ENCODE peak calls at places on chromosomes 2 and 18, in eight cellular contexts. L, G, I, P, X, Q, D and T are unnamed samples.

GRCh38 chr18:48800877-48801727 is 149.7 kb downstream of the SMAD7 start:
- DNase-seq in L (peak), G (peak), I (no peak), P (no peak), X (no peak), Q (peak), D (no peak), T (peak)

GRCh38 chr18:5214583-5215351 is 17.7 kb upstream of the AKAIN1 start:
- DNase-seq in L (no peak), G (no peak), I (no peak), P (no peak), X (no peak), Q (no peak), D (no peak), T (no peak)

GRCh38 chr2:8753609-8754008 is 71.8 kb downstream of the ID2 start:
- DNase-seq in L (no peak), G (no peak), I (no peak), P (no peak), X (no peak), Q (no peak), D (no peak), T (peak)

GRCh38 chr2:1990151-1990589 is 245.9 kb upstream of the PXDN start:
- DNase-seq in L (no peak), G (no peak), I (no peak), P (no peak), X (no peak), Q (no peak), D (no peak), T (no peak)

GRCh38 chr2:174106736-174107135 is 141.6 kb upstream of the SP3 start:
- DNase-seq in L (no peak), G (no peak), I (no peak), P (no peak), X (no peak), Q (no peak), D (no peak), T (no peak)

GRCh38 chr2:109133746-109134145 is 4.7 kb downstream of the SH3RF3 start:
- DNase-seq in L (peak), G (no peak), I (no peak), P (no peak), X (no peak), Q (no peak), D (no peak), T (no peak)

GRCh38 chr2:10517351-10518043 is 69.4 kb upstream of the ODC1 start:
- DNase-seq in L (no peak), G (no peak), I (no peak), P (no peak), X (no peak), Q (no peak), D (no peak), T (no peak)

GRCh38 chr18:78986018-78986481 is 6.4 kb downstream of the SALL3 start:
- DNase-seq in L (no peak), G (no peak), I (peak), P (peak), X (peak), Q (no peak), D (peak), T (no peak)

GRCh38 chr18:3340015-3340681 is 78.2 kb downstream of the MYL12B start:
- DNase-seq in L (no peak), G (no peak), I (no peak), P (no peak), X (no peak), Q (no peak), D (no peak), T (no peak)

GRCh38 chr18:59639136-59639535 is 58.1 kb downstream of the CCBE1 start:
- DNase-seq in L (no peak), G (no peak), I (no peak), P (no peak), X (no peak), Q (no peak), D (no peak), T (no peak)

GRCh38 chr2:24015562-24016375 is 5.9 kb downstream of the MFSD2B start:
- DNase-seq in L (no peak), G (no peak), I (peak), P (no peak), X (peak), Q (no peak), D (no peak), T (no peak)

GRCh38 chr18:36441426-36441870 is 143.9 kb downstream of the FHOD3 start:
- DNase-seq in L (no peak), G (no peak), I (peak), P (no peak), X (no peak), Q (no peak), D (no peak), T (no peak)

GRCh38 chr2:42545023-42545713 is 23.3 kb upstream of the MTA3 start:
- DNase-seq in L (no peak), G (no peak), I (no peak), P (no peak), X (no peak), Q (no peak), D (no peak), T (no peak)
- H3K4me3 ChIP-seq in L (no peak), G (no peak), I (no peak), P (no peak), X (no peak), Q (no peak), D (no peak), T (no peak)

GRCh38 chr18:54269924-54270844 is 867 bp downstream of the POLI start:
- DNase-seq in L (peak), G (no peak), I (peak), P (peak), X (peak), Q (peak), D (peak), T (peak)
- TF ChIP-seq CTCF in L (peak), G (peak), I (peak), P (peak), X (peak), Q (peak), D (peak), T (peak)

GRCh38 chr18:23618862-23619387 is 32.6 kb upstream of the NPC1 start:
- DNase-seq in L (no peak), G (no peak), I (no peak), P (no peak), X (peak), Q (no peak), D (no peak), T (peak)
- H3K4me3 ChIP-seq in L (peak), G (peak), I (peak), P (no peak), X (no peak), Q (peak), D (peak), T (peak)

GRCh38 chr2:127865926-127866325 is 8.0 kb upstream of the POLR2D start:
- DNase-seq in L (no peak), G (no peak), I (no peak), P (no peak), X (no peak), Q (no peak), D (no peak), T (no peak)

GRCh38 chr2:127862228-127862627 is 4.3 kb upstream of the POLR2D start:
- DNase-seq in L (no peak), G (no peak), I (no peak), P (no peak), X (no peak), Q (no peak), D (no peak), T (no peak)

GRCh38 chr2:127859712-127860085 is 1.7 kb upstream of the POLR2D start:
- DNase-seq in L (peak), G (no peak), I (no peak), P (peak), X (no peak), Q (no peak), D (peak), T (peak)

GRCh38 chr2:127864877-127865276 is 6.9 kb upstream of the POLR2D start:
- DNase-seq in L (no peak), G (no peak), I (no peak), P (no peak), X (peak), Q (no peak), D (no peak), T (no peak)
- TF ChIP-seq CTCF in L (no peak), G (no peak), I (no peak), P (no peak), X (no peak), Q (peak), D (no peak), T (peak)

GRCh38 chr2:4020153-4020552 is 316.8 kb downstream of the DCDC2C start:
- DNase-seq in L (no peak), G (no peak), I (no peak), P (no peak), X (peak), Q (no peak), D (no peak), T (no peak)
- H3K4me3 ChIP-seq in L (no peak), G (no peak), I (no peak), P (no peak), X (no peak), Q (no peak), D (no peak), T (no peak)